ENCODE peak calls at places on chromosomes 13 and 19, in seven cellular contexts. One of them, this sample, is unnamed.

GRCh38 chr19:38851622-38852230 is 1.9 kb upstream of the HNRNPL start:
- DNase-seq in pancreas: peak; percentile 95
- DNase-seq in activated CD4-positive, CD25-positive, alpha-beta regulatory T cell treated with anti-CD3 and anti-CD28 coated beads, Interleukin-2, amount 50 U/mL, for 16 hours: peak; percentile 83
- DNase-seq in iPS-NIHi11: peak; percentile 90
- DNase-seq in aorta: peak; percentile 96
- DNase-seq in kidney tubule cell: peak; percentile 91
- DNase-seq in H9: peak; percentile 91
- DNase-seq in this sample: peak; percentile 94

GRCh38 chr19:17243340-17243853 is 2.3 kb downstream of the NR2F6 start:
- DNase-seq in kidney tubule cell: no peak
- DNase-seq in pancreas: no peak
- DNase-seq in aorta: no peak
- DNase-seq in H9: no peak
- DNase-seq in activated CD4-positive, CD25-positive, alpha-beta regulatory T cell treated with anti-CD3 and anti-CD28 coated beads, Interleukin-2, amount 50 U/mL, for 16 hours: no peak
- DNase-seq in iPS-NIHi11: no peak
- DNase-seq in this sample: no peak

GRCh38 chr13:31882794-31883193 is 143.5 kb downstream of the RXFP2 start:
- DNase-seq in aorta: no peak
- DNase-seq in H9: no peak
- DNase-seq in iPS-NIHi11: no peak
- DNase-seq in activated CD4-positive, CD25-positive, alpha-beta regulatory T cell treated with anti-CD3 and anti-CD28 coated beads, Interleukin-2, amount 50 U/mL, for 16 hours: no peak
- DNase-seq in kidney tubule cell: no peak
- DNase-seq in pancreas: no peak
- DNase-seq in this sample: no peak

GRCh38 chr19:57583521-57584416 is at the start of gene ZIK1:
- DNase-seq in activated CD4-positive, CD25-positive, alpha-beta regulatory T cell treated with anti-CD3 and anti-CD28 coated beads, Interleukin-2, amount 50 U/mL, for 16 hours: peak; percentile 72
- DNase-seq in pancreas: peak; percentile 74
- DNase-seq in kidney tubule cell: peak; percentile 80
- DNase-seq in aorta: peak; percentile 94
- DNase-seq in iPS-NIHi11: peak; percentile 95
- DNase-seq in H9: peak; percentile 97
- DNase-seq in this sample: no peak

GRCh38 chr19:632228-633067 is 889 bp downstream of the POLRMT start:
- DNase-seq in H9: peak; percentile 67
- DNase-seq in activated CD4-positive, CD25-positive, alpha-beta regulatory T cell treated with anti-CD3 and anti-CD28 coated beads, Interleukin-2, amount 50 U/mL, for 16 hours: no peak
- DNase-seq in iPS-NIHi11: peak; percentile 75
- DNase-seq in pancreas: no peak
- DNase-seq in aorta: no peak
- DNase-seq in kidney tubule cell: peak; percentile 57
- DNase-seq in this sample: peak; percentile 84

GRCh38 chr19:41264581-41265375 is 606 bp downstream of the HNRNPUL1 start:
- DNase-seq in activated CD4-positive, CD25-positive, alpha-beta regulatory T cell treated with anti-CD3 and anti-CD28 coated beads, Interleukin-2, amount 50 U/mL, for 16 hours: no peak
- DNase-seq in kidney tubule cell: peak; percentile 60
- DNase-seq in iPS-NIHi11: peak; percentile 71
- DNase-seq in pancreas: no peak
- DNase-seq in H9: peak; percentile 46
- DNase-seq in aorta: peak; percentile 65
- DNase-seq in this sample: no peak

GRCh38 chr19:9808855-9809646 is 9.8 kb downstream of the FBXL12 start:
- DNase-seq in H9: no peak
- DNase-seq in kidney tubule cell: no peak
- DNase-seq in iPS-NIHi11: no peak
- DNase-seq in pancreas: no peak
- DNase-seq in aorta: no peak
- DNase-seq in activated CD4-positive, CD25-positive, alpha-beta regulatory T cell treated with anti-CD3 and anti-CD28 coated beads, Interleukin-2, amount 50 U/mL, for 16 hours: peak; percentile 10
- DNase-seq in this sample: no peak

GRCh38 chr13:33441015-33441414 is 155.5 kb upstream of the STARD13 start:
- DNase-seq in H9: peak; percentile 46
- DNase-seq in kidney tubule cell: peak; percentile 72
- DNase-seq in iPS-NIHi11: peak; percentile 44
- DNase-seq in pancreas: no peak
- DNase-seq in activated CD4-positive, CD25-positive, alpha-beta regulatory T cell treated with anti-CD3 and anti-CD28 coated beads, Interleukin-2, amount 50 U/mL, for 16 hours: no peak
- DNase-seq in aorta: no peak
- DNase-seq in this sample: peak; percentile 34

GRCh38 chr13:36344886-36345437 is 1.2 kb downstream of the SPART start:
- DNase-seq in iPS-NIHi11: peak; percentile 11
- DNase-seq in activated CD4-positive, CD25-positive, alpha-beta regulatory T cell treated with anti-CD3 and anti-CD28 coated beads, Interleukin-2, amount 50 U/mL, for 16 hours: no peak
- DNase-seq in H9: no peak
- DNase-seq in pancreas: no peak
- DNase-seq in aorta: no peak
- DNase-seq in kidney tubule cell: peak; percentile 42
- DNase-seq in this sample: no peak

GRCh38 chr13:107867701-107868661 is 347.4 kb downstream of the LIG4 start:
- DNase-seq in pancreas: peak; percentile 72
- DNase-seq in iPS-NIHi11: peak; percentile 61
- DNase-seq in kidney tubule cell: peak; percentile 54
- DNase-seq in aorta: no peak
- DNase-seq in activated CD4-positive, CD25-positive, alpha-beta regulatory T cell treated with anti-CD3 and anti-CD28 coated beads, Interleukin-2, amount 50 U/mL, for 16 hours: no peak
- DNase-seq in H9: peak; percentile 66
- DNase-seq in this sample: no peak

GRCh38 chr19:38093154-38093553 is 130.9 kb downstream of the DPF1 start:
- DNase-seq in activated CD4-positive, CD25-positive, alpha-beta regulatory T cell treated with anti-CD3 and anti-CD28 coated beads, Interleukin-2, amount 50 U/mL, for 16 hours: no peak
- DNase-seq in aorta: no peak
- DNase-seq in H9: no peak
- DNase-seq in kidney tubule cell: no peak
- DNase-seq in pancreas: no peak
- DNase-seq in iPS-NIHi11: no peak
- DNase-seq in this sample: no peak

GRCh38 chr13:74287672-74288169 is 153.5 kb upstream of the KLF12 start:
- DNase-seq in iPS-NIHi11: peak; percentile 65
- DNase-seq in aorta: peak; percentile 94
- DNase-seq in H9: peak; percentile 71
- DNase-seq in activated CD4-positive, CD25-positive, alpha-beta regulatory T cell treated with anti-CD3 and anti-CD28 coated beads, Interleukin-2, amount 50 U/mL, for 16 hours: peak; percentile 49
- DNase-seq in pancreas: peak; percentile 73
- DNase-seq in kidney tubule cell: peak; percentile 79
- DNase-seq in this sample: no peak

GRCh38 chr19:41646589-41647204 is 19.8 kb upstream of the CEACAM4 start:
- DNase-seq in kidney tubule cell: no peak
- DNase-seq in pancreas: peak; percentile 76
- DNase-seq in activated CD4-positive, CD25-positive, alpha-beta regulatory T cell treated with anti-CD3 and anti-CD28 coated beads, Interleukin-2, amount 50 U/mL, for 16 hours: no peak
- DNase-seq in aorta: no peak
- DNase-seq in iPS-NIHi11: peak; percentile 44
- DNase-seq in H9: no peak
- DNase-seq in this sample: no peak

GRCh38 chr13:94343243-94343585 is 136.3 kb downstream of the DCT start:
- DNase-seq in H9: no peak
- DNase-seq in iPS-NIHi11: no peak
- DNase-seq in aorta: no peak
- DNase-seq in pancreas: no peak
- DNase-seq in activated CD4-positive, CD25-positive, alpha-beta regulatory T cell treated with anti-CD3 and anti-CD28 coated beads, Interleukin-2, amount 50 U/mL, for 16 hours: no peak
- DNase-seq in kidney tubule cell: no peak
- DNase-seq in this sample: no peak

GRCh38 chr19:27746691-27747380 is 1466.1 kb downstream of the UQCRFS1 start:
- DNase-seq in iPS-NIHi11: peak; percentile 59
- DNase-seq in aorta: no peak
- DNase-seq in pancreas: peak; percentile 52
- DNase-seq in kidney tubule cell: peak; percentile 34
- DNase-seq in activated CD4-positive, CD25-positive, alpha-beta regulatory T cell treated with anti-CD3 and anti-CD28 coated beads, Interleukin-2, amount 50 U/mL, for 16 hours: no peak
- DNase-seq in H9: peak; percentile 70
- DNase-seq in this sample: no peak